ENCODE peak calls at places on chromosomes 4 and X, in eight cellular contexts. D is endothelial cell; V is CD8-positive, alpha-beta T cell; C is GM10248; J is fibroblast of lung; M is AG04449; T is mesothelial cell of epicardium; P is fibroblast of mammary gland. W is an unnamed sample.

GRCh38 chr4:138650917-138651564 is 364.5 kb upstream of the NOCT start:
- DNase-seq in D (no peak), V (no peak), C (no peak), J (peak; percentile 97), M (no peak), T (no peak), P (peak; percentile 64), W (no peak)

GRCh38 chr4:9979101-9979815 is 42.0 kb downstream of the SLC2A9 start:
- DNase-seq in D (no peak), V (no peak), C (no peak), J (no peak), M (no peak), T (no peak), P (no peak), W (no peak)

GRCh38 chrX:10656214-10656613 is 35.8 kb upstream of the MID1 start:
- DNase-seq in D (no peak), V (no peak), C (no peak), J (no peak), M (no peak), T (no peak), P (no peak), W (no peak)

GRCh38 chr4:75723117-75723801 is 1.1 kb upstream of the USO1 start:
- DNase-seq in D (no peak), V (no peak), C (no peak), J (peak; percentile 72), M (no peak), T (no peak), P (peak; percentile 75), W (no peak)

GRCh38 chrX:134692233-134692632 is 34.0 kb upstream of the PLAC1 start:
- DNase-seq in D (no peak), V (no peak), C (no peak), J (no peak), M (no peak), T (no peak), P (no peak), W (no peak)

GRCh38 chr4:145420595-145421214 is 60.9 kb upstream of the SMAD1 start:
- DNase-seq in D (no peak), V (no peak), C (no peak), J (peak; percentile 5), M (no peak), T (no peak), P (peak; percentile 20), W (no peak)

GRCh38 chrX:66200855-66201795 is 37.1 kb downstream of the HEPH start:
- DNase-seq in D (no peak), V (no peak), C (peak; percentile 13), J (no peak), M (no peak), T (no peak), P (peak; percentile 28), W (no peak)

GRCh38 chr4:42397256-42397634 is at the start of gene SHISA3:
- DNase-seq in D (peak; percentile 40), V (no peak), C (peak; percentile 46), J (peak; percentile 19), M (no peak), T (peak; percentile 23), P (peak; percentile 24), W (no peak)

GRCh38 chr4:29079260-29079659 is 1640.9 kb upstream of the PCDH7 start:
- DNase-seq in D (no peak), V (no peak), C (no peak), J (no peak), M (no peak), T (no peak), P (no peak), W (no peak)

GRCh38 chrX:94057385-94057784 is 383.4 kb downstream of the FAM133A start:
- DNase-seq in D (no peak), V (no peak), C (no peak), J (no peak), M (no peak), T (no peak), P (no peak), W (no peak)

GRCh38 chr4:16767861-16768260 is 130.6 kb downstream of the LDB2 start:
- DNase-seq in D (no peak), V (no peak), C (no peak), J (no peak), M (no peak), T (no peak), P (no peak), W (no peak)
- TF ChIP-seq CTCF in D (no peak), V (no peak), C (no peak), J (no peak), M (no peak), T (no peak), P (no peak), W (no peak)

GRCh38 chr4:78951862-78952472 is 12.7 kb upstream of the PAQR3 start:
- DNase-seq in D (peak; percentile 44), V (no peak), C (peak; percentile 30), J (peak; percentile 29), M (no peak), T (no peak), P (peak; percentile 60), W (no peak)
- TF ChIP-seq CTCF in D (peak; percentile 74), V (peak; percentile 88), C (peak; percentile 60), J (peak; percentile 67), M (peak; percentile 60), T (peak; percentile 75), P (peak; percentile 66), W (peak; percentile 92)

DNA sequence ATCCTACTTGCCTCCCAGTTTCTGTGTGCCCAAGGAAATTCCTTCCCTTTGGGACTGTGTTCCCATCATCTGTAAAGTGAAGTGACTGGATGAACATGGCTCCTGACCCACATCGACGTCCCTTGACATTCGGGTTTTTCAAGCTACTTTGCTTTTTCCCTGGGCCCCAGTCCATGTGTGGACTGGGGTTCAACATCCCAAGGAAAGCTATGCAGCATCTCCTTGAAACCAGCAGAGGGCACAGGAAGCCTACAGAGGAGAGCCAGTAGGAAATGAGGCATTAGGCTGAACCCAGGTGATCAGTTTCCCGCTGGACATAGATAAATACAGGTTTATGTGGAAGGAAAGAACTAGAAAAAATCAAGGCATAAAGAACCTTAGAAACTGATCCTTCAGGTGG is 145.1 kb upstream of the ARHGEF9 start:
- DNase-seq in D (peak; percentile 7), V (no peak), C (no peak), J (no peak), M (no peak), T (no peak), P (peak; percentile 3), W (no peak)
- TF ChIP-seq CTCF in D (peak; percentile 26), V (no peak), C (no peak), J (peak; percentile 1), M (peak; percentile 3), T (no peak), P (peak; percentile 24), W (peak; percentile 73)

DNA sequence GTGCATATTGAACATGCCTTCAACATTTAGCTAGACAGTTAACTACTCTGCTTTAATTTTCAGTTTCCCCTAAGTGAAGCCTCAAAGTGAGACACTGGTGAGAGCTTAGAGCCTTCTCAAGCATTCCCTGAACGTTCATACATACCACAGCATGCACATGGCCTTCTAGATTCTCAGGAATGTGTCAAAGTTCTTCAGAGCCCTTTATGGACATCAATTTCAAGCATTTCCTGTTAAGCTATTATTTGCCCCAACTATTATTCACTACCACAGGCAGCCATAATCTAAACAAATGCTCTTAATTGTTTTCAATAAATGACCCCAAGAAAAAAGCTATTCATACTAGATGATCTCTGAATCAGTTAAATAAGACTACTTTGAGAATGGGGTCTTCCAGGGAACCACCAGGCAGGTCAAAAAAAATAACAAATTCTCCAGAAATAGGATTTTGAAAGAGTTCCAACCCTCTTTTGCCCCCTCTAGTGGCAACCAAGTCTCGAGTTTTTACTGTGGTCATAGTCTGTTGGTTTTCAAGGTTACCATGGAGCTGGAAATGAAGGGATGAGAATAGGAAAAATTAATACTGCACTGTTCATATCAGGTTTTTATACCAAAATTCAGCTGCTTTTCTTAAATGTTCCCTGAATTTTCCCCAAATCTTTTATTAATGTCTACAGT is 235.4 kb downstream of the RAB28 start:
- DNase-seq in D (peak; percentile 9), V (no peak), C (no peak), J (peak; percentile 77), M (peak; percentile 4), T (no peak), P (peak; percentile 6), W (no peak)
- TF ChIP-seq CTCF in D (peak; percentile 59), V (no peak), C (no peak), J (peak; percentile 16), M (no peak), T (peak; percentile 36), P (peak; percentile 37), W (peak; percentile 76)

GRCh38 chr4:3500111-3500510 is 32.1 kb downstream of the LRPAP1 start:
- DNase-seq in D (no peak), V (no peak), C (no peak), J (no peak), M (no peak), T (no peak), P (no peak), W (no peak)
- TF ChIP-seq CTCF in D (no peak), V (no peak), C (no peak), J (no peak), M (no peak), T (no peak), P (no peak), W (no peak)

GRCh38 chr4:6680372-6681034 is 13.2 kb upstream of the S100P start:
- DNase-seq in D (no peak), V (no peak), C (no peak), J (no peak), M (no peak), T (no peak), P (no peak), W (no peak)
- TF ChIP-seq CTCF in D (peak; percentile 10), V (no peak), C (peak; percentile 7), J (peak; percentile 22), M (peak; percentile 10), T (no peak), P (no peak), W (peak; percentile 13)